ENCODE peak calls at places on chromosome 3, in seven cellular contexts. V is GM12865, C is choroid plexus epithelial cell, T is cardiac muscle cell, H is cardiac fibroblast, K is pancreas, I is tibial artery. M is an unnamed sample.

GRCh38 chr3:52007291-52007690 is 11.6 kb upstream of the RPL29 start:
- DNase-seq in V (no peak), C (no peak), T (no peak), H (no peak), K (no peak), I (no peak), M (no peak)

GRCh38 chr3:46642971-46643370 is 30.6 kb downstream of the FAM240A start:
- DNase-seq in V (no peak), C (no peak), T (no peak), H (no peak), K (no peak), I (no peak), M (no peak)

GRCh38 chr3:51974963-51975856 is at the start of gene ABHD14A:
- DNase-seq in V (peak), C (peak), T (peak), H (peak), K (peak), I (peak), M (peak)

GRCh38 chr3:49699281-49699723 is 9.9 kb downstream of the RNF123 start:
- DNase-seq in V (no peak), C (no peak), T (no peak), H (no peak), K (no peak), I (no peak), M (no peak)

GRCh38 chr3:127867412-127867811 is 45.1 kb upstream of the MGLL start:
- DNase-seq in V (no peak), C (no peak), T (no peak), H (no peak), K (no peak), I (no peak), M (no peak)

GRCh38 chr3:119311191-119311925 is 17.2 kb downstream of the ARHGAP31 start:
- DNase-seq in V (no peak), C (peak), T (peak), H (peak), K (no peak), I (no peak), M (no peak)

GRCh38 chr3:42725454-42725853 is 22.9 kb upstream of the HHATL start:
- DNase-seq in V (no peak), C (no peak), T (no peak), H (no peak), K (no peak), I (no peak), M (no peak)

GRCh38 chr3:160200328-160200727 is 24.9 kb upstream of the C3orf80 start:
- DNase-seq in V (peak), C (peak), T (peak), H (peak), K (no peak), I (no peak), M (no peak)

GRCh38 chr3:157112536-157112935 is 47.4 kb downstream of the CCNL1 start:
- DNase-seq in V (no peak), C (no peak), T (peak), H (no peak), K (no peak), I (no peak), M (no peak)

GRCh38 chr3:157111578-157111977 is 48.4 kb downstream of the CCNL1 start:
- DNase-seq in V (no peak), C (no peak), T (peak), H (no peak), K (no peak), I (no peak), M (no peak)

GRCh38 chr3:157116017-157116416 is 43.9 kb downstream of the CCNL1 start:
- DNase-seq in V (no peak), C (no peak), T (no peak), H (no peak), K (no peak), I (no peak), M (no peak)

GRCh38 chr3:157115069-157116006 is 44.6 kb downstream of the CCNL1 start:
- DNase-seq in V (no peak), C (no peak), T (peak), H (peak), K (no peak), I (no peak), M (no peak)

GRCh38 chr3:157113832-157114505 is 46.0 kb downstream of the CCNL1 start:
- DNase-seq in V (no peak), C (no peak), T (no peak), H (no peak), K (no peak), I (no peak), M (no peak)
- TF ChIP-seq CTCF in V (peak), C (peak), T (peak), H (no peak), K (no peak), I (no peak), M (no peak)

DNA sequence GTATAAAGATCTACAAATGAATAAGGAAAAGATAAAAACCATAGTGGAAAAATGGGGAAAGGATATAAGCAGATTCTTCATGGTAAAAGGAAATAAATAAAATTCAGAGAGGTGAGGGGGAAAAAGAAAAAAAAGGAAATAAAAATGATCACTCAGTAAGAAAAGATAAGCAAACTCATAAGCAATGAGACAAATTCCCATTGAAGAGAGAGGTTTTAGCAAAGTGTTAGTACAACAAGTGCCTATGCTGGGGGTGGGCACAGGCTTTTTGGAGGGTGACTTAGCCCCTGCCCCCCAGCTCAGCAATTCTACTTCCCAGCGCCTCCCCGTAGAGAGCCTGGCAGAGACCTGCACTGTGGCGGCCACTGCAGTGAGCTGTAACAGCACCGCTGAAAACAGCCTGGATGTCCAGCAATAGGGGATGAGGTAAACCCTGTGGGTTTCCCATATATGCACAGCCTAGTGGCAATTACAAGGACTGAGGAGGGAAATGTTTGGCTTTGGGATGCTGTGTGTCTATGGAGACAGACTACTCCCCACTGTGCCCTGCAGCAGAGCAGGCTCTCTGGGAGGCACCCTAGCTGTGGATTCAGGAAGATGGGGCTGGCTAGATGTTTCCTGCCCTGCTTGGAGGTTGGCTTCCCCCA is 23.7 kb upstream of the SFMBT1 start:
- DNase-seq in V (no peak), C (peak), T (peak), H (no peak), K (no peak), I (peak), M (no peak)
- TF ChIP-seq CTCF in V (no peak), C (no peak), T (peak), H (no peak), K (no peak), I (no peak), M (no peak)

DNA sequence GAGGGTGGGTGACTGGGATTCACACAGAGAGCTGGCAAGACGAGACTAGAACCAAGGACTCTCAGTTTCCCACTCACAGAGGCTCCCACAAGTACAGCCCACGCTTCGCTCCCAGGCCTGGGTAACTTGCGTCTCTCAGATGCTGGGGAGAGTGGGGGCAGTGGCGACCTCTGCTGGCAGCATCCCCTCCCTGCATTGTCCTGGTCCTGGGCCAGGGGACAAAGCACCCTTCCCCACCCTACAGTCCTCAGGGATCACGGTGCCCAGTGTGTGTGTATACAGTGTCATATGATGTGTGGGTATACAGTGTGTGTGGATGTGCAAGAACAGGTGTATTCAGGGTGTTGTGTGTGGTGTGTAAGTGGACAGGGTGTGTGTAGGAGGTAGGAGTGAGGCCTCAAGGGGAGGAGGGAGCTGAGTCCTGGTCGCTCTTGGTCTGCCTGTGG is 12.8 kb downstream of the VILL start:
- DNase-seq in V (peak), C (peak), T (peak), H (peak), K (no peak), I (no peak), M (peak)
- TF ChIP-seq CTCF in V (peak), C (peak), T (peak), H (peak), K (peak), I (peak), M (peak)

GRCh38 chr3:139526146-139526545 is 13.4 kb downstream of the RBP1 start:
- DNase-seq in V (no peak), C (no peak), T (no peak), H (no peak), K (no peak), I (no peak), M (no peak)
- TF ChIP-seq CTCF in V (no peak), C (no peak), T (no peak), H (no peak), K (no peak), I (no peak), M (no peak)

GRCh38 chr3:176584413-176585176 is 612.7 kb downstream of the TBL1XR1 start:
- DNase-seq in V (no peak), C (peak), T (peak), H (peak), K (no peak), I (no peak), M (no peak)

GRCh38 chr3:176581589-176581988 is 615.7 kb downstream of the TBL1XR1 start:
- DNase-seq in V (no peak), C (no peak), T (no peak), H (no peak), K (no peak), I (no peak), M (no peak)

GRCh38 chr3:176590722-176591121 is 606.6 kb downstream of the TBL1XR1 start:
- DNase-seq in V (no peak), C (no peak), T (no peak), H (no peak), K (no peak), I (no peak), M (no peak)

DNA sequence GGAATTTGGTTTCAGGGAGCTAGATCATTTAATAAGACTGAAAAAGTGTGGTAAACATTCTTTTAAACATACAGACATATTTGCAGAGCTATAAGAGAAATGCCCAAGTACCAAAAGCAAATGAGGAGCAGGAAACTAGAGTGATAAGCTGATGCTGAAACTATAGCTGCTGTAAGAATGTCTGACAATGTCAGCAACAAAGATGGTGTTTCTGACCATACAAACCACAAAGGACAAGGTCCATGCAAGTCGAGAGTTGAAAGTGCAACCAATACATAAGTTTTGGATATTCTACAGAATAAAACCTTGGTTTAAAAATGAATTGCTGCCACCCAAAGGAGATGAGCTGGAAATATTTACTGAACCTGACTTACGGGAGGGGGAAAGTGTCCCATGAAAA is 610.2 kb downstream of the TBL1XR1 start:
- DNase-seq in V (peak), C (no peak), T (peak), H (no peak), K (no peak), I (no peak), M (no peak)
- TF ChIP-seq CTCF in V (no peak), C (no peak), T (no peak), H (no peak), K (no peak), I (no peak), M (no peak)

GRCh38 chr3:22671848-22672247 is 531.3 kb upstream of the UBE2E2 start:
- DNase-seq in V (no peak), C (peak), T (no peak), H (no peak), K (no peak), I (no peak), M (no peak)
- TF ChIP-seq CTCF in V (no peak), C (no peak), T (no peak), H (no peak), K (no peak), I (no peak), M (no peak)

GRCh38 chr3:79414035-79414434 is 353.8 kb downstream of the ROBO1 start:
- DNase-seq in V (no peak), C (no peak), T (no peak), H (no peak), K (no peak), I (no peak), M (no peak)
- TF ChIP-seq CTCF in V (no peak), C (no peak), T (no peak), H (no peak), K (no peak), I (no peak), M (no peak)

GRCh38 chr3:179811321-179812095 is 158.7 kb downstream of the USP13 start:
- DNase-seq in V (peak), C (peak), T (peak), H (peak), K (peak), I (no peak), M (peak)
- TF ChIP-seq CTCF in V (peak), C (peak), T (peak), H (peak), K (no peak), I (no peak), M (peak)

GRCh38 chr3:16848007-16848406 is 36.7 kb upstream of the PLCL2 start:
- DNase-seq in V (peak), C (no peak), T (no peak), H (no peak), K (no peak), I (no peak), M (no peak)
- TF ChIP-seq CTCF in V (no peak), C (no peak), T (no peak), H (no peak), K (no peak), I (no peak), M (no peak)

DNA sequence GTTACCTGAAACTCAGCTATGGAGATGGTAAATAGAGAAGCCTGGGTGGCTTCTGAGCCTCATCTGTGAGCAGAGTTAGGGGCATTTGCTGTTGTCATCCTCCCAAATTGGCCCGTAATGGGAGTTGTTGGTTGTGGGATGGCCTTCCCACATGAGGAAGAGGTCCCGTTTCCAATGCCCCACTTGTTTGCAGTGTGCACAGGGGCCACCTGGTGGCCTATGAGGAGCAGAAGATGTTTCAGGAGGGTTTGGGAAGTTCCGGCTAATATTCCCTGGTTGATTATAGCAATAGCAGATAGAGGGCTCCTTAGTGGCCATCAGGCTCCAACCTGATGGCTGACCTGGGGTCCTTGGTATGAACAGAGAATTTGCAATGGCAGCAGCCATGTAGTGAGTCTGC is 1546.5 kb downstream of the OTOL1 start:
- DNase-seq in V (no peak), C (peak), T (peak), H (peak), K (no peak), I (no peak), M (no peak)
- TF ChIP-seq CTCF in V (peak), C (peak), T (peak), H (peak), K (no peak), I (no peak), M (no peak)